ENCODE peak calls at places on chromosomes 12 and 14, in ten cellular contexts. One of them, this sample, is unnamed.

GRCh38 chr14:87181288-87181687 is 811.7 kb downstream of the GALC start:
- DNase-seq in substantia nigra: no peak
- DNase-seq in DMS 273 treated with DMSO at 0.1 percent for 48 hours: no peak
- DNase-seq in activated CD4-positive, alpha-beta T cell treated with anti-CD3 and anti-CD28 coated beads, Interleukin-2, amount 10 ng/mL, durations not matched to agents 7 days and 5 days: no peak
- DNase-seq in activated CD4-positive, CD25-positive, alpha-beta regulatory T cell: no peak
- DNase-seq in A549: no peak
- DNase-seq in tibial nerve: no peak
- DNase-seq in GM12892: no peak
- DNase-seq in EH: no peak
- DNase-seq in T-helper 1 cell: no peak
- DNase-seq in this sample: no peak

GRCh38 chr14:36057452-36058142 is 118.9 kb downstream of the PTCSC3 start:
- DNase-seq in substantia nigra: no peak
- DNase-seq in DMS 273 treated with DMSO at 0.1 percent for 48 hours: no peak
- DNase-seq in activated CD4-positive, alpha-beta T cell treated with anti-CD3 and anti-CD28 coated beads, Interleukin-2, amount 10 ng/mL, durations not matched to agents 7 days and 5 days: no peak
- DNase-seq in activated CD4-positive, CD25-positive, alpha-beta regulatory T cell: no peak
- DNase-seq in A549: no peak
- DNase-seq in tibial nerve: no peak
- DNase-seq in GM12892: no peak
- DNase-seq in EH: peak
- DNase-seq in T-helper 1 cell: no peak
- DNase-seq in this sample: no peak

GRCh38 chr12:123788541-123788940 is 26.4 kb downstream of the DNAH10 start:
- DNase-seq in substantia nigra: no peak
- DNase-seq in DMS 273 treated with DMSO at 0.1 percent for 48 hours: no peak
- DNase-seq in activated CD4-positive, alpha-beta T cell treated with anti-CD3 and anti-CD28 coated beads, Interleukin-2, amount 10 ng/mL, durations not matched to agents 7 days and 5 days: no peak
- DNase-seq in activated CD4-positive, CD25-positive, alpha-beta regulatory T cell: no peak
- DNase-seq in A549: no peak
- DNase-seq in tibial nerve: no peak
- DNase-seq in GM12892: no peak
- DNase-seq in EH: no peak
- DNase-seq in T-helper 1 cell: no peak
- DNase-seq in this sample: no peak

GRCh38 chr12:99910342-99910741 is 74.4 kb downstream of the ANKS1B start:
- DNase-seq in substantia nigra: no peak
- DNase-seq in DMS 273 treated with DMSO at 0.1 percent for 48 hours: no peak
- DNase-seq in activated CD4-positive, alpha-beta T cell treated with anti-CD3 and anti-CD28 coated beads, Interleukin-2, amount 10 ng/mL, durations not matched to agents 7 days and 5 days: no peak
- DNase-seq in activated CD4-positive, CD25-positive, alpha-beta regulatory T cell: no peak
- DNase-seq in A549: no peak
- DNase-seq in tibial nerve: no peak
- DNase-seq in GM12892: no peak
- DNase-seq in EH: peak
- DNase-seq in T-helper 1 cell: no peak
- DNase-seq in this sample: no peak

GRCh38 chr12:106132175-106133135 is 6.3 kb downstream of the NUAK1 start:
- DNase-seq in substantia nigra: no peak
- DNase-seq in DMS 273 treated with DMSO at 0.1 percent for 48 hours: no peak
- DNase-seq in activated CD4-positive, alpha-beta T cell treated with anti-CD3 and anti-CD28 coated beads, Interleukin-2, amount 10 ng/mL, durations not matched to agents 7 days and 5 days: no peak
- DNase-seq in activated CD4-positive, CD25-positive, alpha-beta regulatory T cell: no peak
- DNase-seq in A549: no peak
- DNase-seq in tibial nerve: no peak
- DNase-seq in GM12892: no peak
- DNase-seq in EH: no peak
- DNase-seq in T-helper 1 cell: no peak
- DNase-seq in this sample: no peak

GRCh38 chr12:59030415-59030814 is 110.1 kb upstream of the LRIG3 start:
- DNase-seq in substantia nigra: no peak
- DNase-seq in DMS 273 treated with DMSO at 0.1 percent for 48 hours: no peak
- DNase-seq in activated CD4-positive, alpha-beta T cell treated with anti-CD3 and anti-CD28 coated beads, Interleukin-2, amount 10 ng/mL, durations not matched to agents 7 days and 5 days: no peak
- DNase-seq in activated CD4-positive, CD25-positive, alpha-beta regulatory T cell: no peak
- DNase-seq in A549: no peak
- DNase-seq in tibial nerve: no peak
- DNase-seq in GM12892: no peak
- DNase-seq in EH: no peak
- DNase-seq in T-helper 1 cell: no peak
- DNase-seq in this sample: no peak

GRCh38 chr12:121404734-121405133 is 4.8 kb downstream of the RNF34 start:
- DNase-seq in substantia nigra: no peak
- DNase-seq in DMS 273 treated with DMSO at 0.1 percent for 48 hours: no peak
- DNase-seq in activated CD4-positive, alpha-beta T cell treated with anti-CD3 and anti-CD28 coated beads, Interleukin-2, amount 10 ng/mL, durations not matched to agents 7 days and 5 days: no peak
- DNase-seq in activated CD4-positive, CD25-positive, alpha-beta regulatory T cell: no peak
- DNase-seq in A549: no peak
- DNase-seq in tibial nerve: no peak
- DNase-seq in GM12892: no peak
- DNase-seq in EH: no peak
- DNase-seq in T-helper 1 cell: no peak
- DNase-seq in this sample: no peak

GRCh38 chr14:104580961-104581360 is 1.4 kb downstream of the C14orf180 start:
- DNase-seq in substantia nigra: no peak
- DNase-seq in DMS 273 treated with DMSO at 0.1 percent for 48 hours: no peak
- DNase-seq in activated CD4-positive, alpha-beta T cell treated with anti-CD3 and anti-CD28 coated beads, Interleukin-2, amount 10 ng/mL, durations not matched to agents 7 days and 5 days: no peak
- DNase-seq in activated CD4-positive, CD25-positive, alpha-beta regulatory T cell: no peak
- DNase-seq in A549: no peak
- DNase-seq in tibial nerve: no peak
- DNase-seq in GM12892: no peak
- DNase-seq in EH: peak
- DNase-seq in T-helper 1 cell: no peak
- DNase-seq in this sample: no peak

GRCh38 chr14:32102152-32102787 is 25.2 kb downstream of the ARHGAP5 start:
- DNase-seq in substantia nigra: no peak
- DNase-seq in DMS 273 treated with DMSO at 0.1 percent for 48 hours: no peak
- DNase-seq in activated CD4-positive, alpha-beta T cell treated with anti-CD3 and anti-CD28 coated beads, Interleukin-2, amount 10 ng/mL, durations not matched to agents 7 days and 5 days: peak
- DNase-seq in activated CD4-positive, CD25-positive, alpha-beta regulatory T cell: no peak
- DNase-seq in A549: no peak
- DNase-seq in tibial nerve: no peak
- DNase-seq in GM12892: no peak
- DNase-seq in EH: peak
- DNase-seq in T-helper 1 cell: no peak
- DNase-seq in this sample: no peak

This sample was measured in CD8-positive, alpha-beta T cell.